ENCODE peak calls at places on chromosomes 4 and X, in four cellular contexts. C is heart left ventricle, D is endothelial cell, R is cardiac muscle cell. Q is an unnamed sample.

GRCh38 chr4:140049924-140050681 is 103.9 kb downstream of the MAML3 start:
- DNase-seq in D (peak), R (peak), C (no peak), Q (no peak)

GRCh38 chrX:69072486-69073006 is 92.7 kb downstream of the PJA1 start:
- DNase-seq in D (no peak), C (no peak), R (no peak), Q (no peak)

GRCh38 chrX:12956704-12957541 is 18.0 kb upstream of the TMSB4X start:
- DNase-seq in D (no peak), C (no peak), R (no peak), Q (peak)

GRCh38 chrX:127908369-127908768 is 143.8 kb downstream of the ACTRT1 start:
- DNase-seq in C (no peak), D (no peak), R (no peak), Q (no peak)

GRCh38 chr4:98283219-98284199 is 22.3 kb downstream of the RAP1GDS1 start:
- DNase-seq in C (no peak), D (no peak), R (no peak), Q (no peak)

GRCh38 chrX:107825698-107826285 is at the start of gene MID2:
- DNase-seq in R (peak), C (peak), D (peak), Q (peak)

GRCh38 chrX:9310596-9310995 is 154.3 kb upstream of the TBL1X start:
- DNase-seq in C (no peak), R (no peak), D (no peak), Q (no peak)

GRCh38 chr4:169033660-169034059 is 23.6 kb upstream of the CBR4 start:
- DNase-seq in D (no peak), R (no peak), C (peak), Q (no peak)

GRCh38 chrX:78109458-78109857 is 5.4 kb downstream of the PGK1 start:
- DNase-seq in D (no peak), C (no peak), R (no peak), Q (no peak)

GRCh38 chr4:6802050-6802449 is 19.5 kb downstream of the KIAA0232 start:
- DNase-seq in D (no peak), R (no peak), C (no peak), Q (no peak)

GRCh38 chr4:21380861-21381260 is 567.7 kb downstream of the KCNIP4 start:
- DNase-seq in D (no peak), C (no peak), R (no peak), Q (no peak)

GRCh38 chr4:113289736-113290135 is 240.3 kb downstream of the ANK2 start:
- DNase-seq in D (no peak), R (no peak), C (no peak), Q (no peak)

GRCh38 chr4:13162886-13163285 is 321.3 kb downstream of the RAB28 start:
- DNase-seq in C (no peak), D (no peak), R (peak), Q (no peak)

GRCh38 chrX:74132265-74132664 is 171.7 kb upstream of the ZCCHC13 start:
- DNase-seq in R (no peak), C (no peak), D (no peak), Q (no peak)

GRCh38 chr4:180814875-180815417 is 1428.3 kb upstream of the TENM3 start:
- DNase-seq in D (no peak), R (no peak), C (no peak), Q (no peak)

GRCh38 chr4:139576219-139576618 is 20.2 kb upstream of the SETD7 start:
- DNase-seq in C (no peak), D (no peak), R (peak), Q (no peak)

GRCh38 chr4:22454955-22455354 is 60.9 kb downstream of the ADGRA3 start:
- DNase-seq in R (no peak), D (no peak), C (no peak), Q (no peak)

GRCh38 chr4:41981456-41981855 is at the start of gene DCAF4L1:
- DNase-seq in D (peak), R (no peak), C (no peak), Q (no peak)

GRCh38 chrX:3052864-3053263 is 11.6 kb downstream of the ARSF start:
- DNase-seq in D (no peak), R (no peak), C (no peak), Q (no peak)

GRCh38 chr4:3441501-3442459 is at the start of gene HGFAC:
- DNase-seq in R (no peak), D (no peak), C (peak), Q (no peak)

GRCh38 chrX:40010550-40011364 is 87.0 kb downstream of the BCOR start:
- DNase-seq in C (no peak), R (no peak), D (peak), Q (no peak)

GRCh38 chr4:186719925-186720694 is 3.5 kb downstream of the FAT1 start:
- DNase-seq in D (peak), C (no peak), R (peak), Q (peak)

GRCh38 chr4:2858451-2859217 is 15.0 kb downstream of the ADD1 start:
- DNase-seq in D (no peak), C (no peak), R (no peak), Q (no peak)

GRCh38 chr4:100421356-100421978 is 96.4 kb downstream of the EMCN start:
- DNase-seq in R (peak), C (no peak), D (no peak), Q (no peak)
- TF ChIP-seq CTCF in R (peak), C (peak), D (peak), Q (no peak)

GRCh38 chr4:90028460-90028859 is 98.7 kb upstream of the CCSER1 start:
- DNase-seq in R (no peak), D (no peak), C (no peak), Q (no peak)

GRCh38 chr4:90025248-90025647 is 101.9 kb upstream of the CCSER1 start:
- DNase-seq in C (no peak), D (no peak), R (peak), Q (no peak)

GRCh38 chr4:90024519-90024918 is 102.7 kb upstream of the CCSER1 start:
- DNase-seq in D (no peak), R (no peak), C (no peak), Q (no peak)

GRCh38 chr4:90030202-90030601 is 97.0 kb upstream of the CCSER1 start:
- DNase-seq in C (no peak), R (no peak), D (no peak), Q (no peak)

DNA sequence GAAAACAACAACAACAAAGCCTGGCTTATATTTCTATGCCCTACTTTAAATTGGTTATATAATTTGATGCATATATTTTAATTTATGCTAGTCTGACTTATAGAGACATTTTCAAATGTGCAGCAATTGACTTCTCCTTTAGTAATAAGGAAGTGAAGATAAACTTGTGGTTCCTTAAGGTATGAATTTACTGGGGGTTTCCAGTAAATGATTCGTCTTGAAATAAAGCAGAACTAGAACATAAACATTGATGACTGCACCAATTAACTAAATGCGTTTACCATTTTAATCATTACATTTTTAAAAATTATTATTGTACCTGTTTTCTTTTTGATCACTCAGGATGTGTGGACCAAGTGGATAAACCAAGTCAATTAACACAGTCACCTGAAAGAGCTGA is 99.6 kb upstream of the CCSER1 start:
- DNase-seq in R (no peak), C (no peak), D (no peak), Q (no peak)
- TF ChIP-seq CTCF in R (no peak), C (no peak), D (no peak), Q (no peak)

DNA sequence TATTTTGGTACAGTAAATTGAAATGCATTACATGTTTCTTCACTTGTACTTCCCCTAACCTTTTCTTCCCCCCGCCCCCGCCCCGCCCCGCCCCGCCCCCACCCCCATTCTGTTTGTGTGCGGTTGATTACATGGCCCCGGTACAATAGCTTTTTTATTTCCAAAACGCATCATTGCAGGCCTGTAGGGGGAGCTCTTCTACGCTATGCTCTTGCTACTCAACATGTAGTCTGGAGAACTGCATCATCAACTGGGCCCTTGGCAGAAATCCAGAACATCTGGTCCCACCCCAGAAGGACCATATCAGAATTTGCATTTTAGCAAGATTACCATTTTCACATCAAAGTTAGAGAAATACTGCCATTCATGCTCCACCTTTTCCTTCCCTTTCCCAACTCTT is 333.3 kb upstream of the DDX53 start:
- DNase-seq in D (peak), C (no peak), R (peak), Q (no peak)
- TF ChIP-seq CTCF in D (peak), C (peak), R (peak), Q (no peak)

GRCh38 chr4:122827899-122828601 is 1.4 kb downstream of the FGF2 start:
- DNase-seq in R (peak), C (no peak), D (peak), Q (peak)
- TF ChIP-seq CTCF in R (peak), C (peak), D (no peak), Q (no peak)

Q was measured in Calu3.